ENCODE peak calls at places on chromosomes 5 and 9, in six cellular contexts. One of them, this sample, is unnamed.

GRCh38 chr5:81768960-81769452 is 18.1 kb upstream of the SSBP2 start:
- DNase-seq in chondrocyte: no peak
- DNase-seq in A549: peak
- DNase-seq in GM12865: no peak
- DNase-seq in kidney: no peak
- DNase-seq in tibial nerve: no peak
- DNase-seq in this sample: no peak

GRCh38 chr5:150489358-150490295 is 18.3 kb upstream of the NDST1 start:
- DNase-seq in chondrocyte: no peak
- DNase-seq in A549: no peak
- DNase-seq in GM12865: peak
- DNase-seq in kidney: no peak
- DNase-seq in tibial nerve: no peak
- DNase-seq in this sample: no peak

GRCh38 chr5:60740322-60740721 is 40.4 kb upstream of the DEPDC1B start:
- DNase-seq in chondrocyte: no peak
- DNase-seq in A549: no peak
- DNase-seq in GM12865: no peak
- DNase-seq in kidney: no peak
- DNase-seq in tibial nerve: no peak
- DNase-seq in this sample: no peak

GRCh38 chr9:18185196-18185595 is 288.8 kb upstream of the ADAMTSL1 start:
- DNase-seq in chondrocyte: no peak
- DNase-seq in A549: no peak
- DNase-seq in GM12865: no peak
- DNase-seq in kidney: no peak
- DNase-seq in tibial nerve: no peak
- DNase-seq in this sample: no peak

GRCh38 chr5:73321757-73322452 is 126.7 kb downstream of the FOXD1 start:
- DNase-seq in chondrocyte: no peak
- DNase-seq in A549: peak
- DNase-seq in GM12865: no peak
- DNase-seq in kidney: no peak
- DNase-seq in tibial nerve: no peak
- DNase-seq in this sample: no peak

GRCh38 chr5:132438931-132439330 is 51.6 kb downstream of the IRF1 start:
- DNase-seq in chondrocyte: no peak
- DNase-seq in A549: no peak
- DNase-seq in GM12865: no peak
- DNase-seq in kidney: no peak
- DNase-seq in tibial nerve: no peak
- DNase-seq in this sample: no peak

GRCh38 chr5:106006242-106006641 is 1664.5 kb downstream of the EFNA5 start:
- DNase-seq in chondrocyte: no peak
- DNase-seq in A549: no peak
- DNase-seq in GM12865: no peak
- DNase-seq in kidney: no peak
- DNase-seq in tibial nerve: no peak
- DNase-seq in this sample: no peak

GRCh38 chr9:17614246-17614645 is 35.4 kb downstream of the SH3GL2 start:
- DNase-seq in chondrocyte: no peak
- DNase-seq in A549: no peak
- DNase-seq in GM12865: no peak
- DNase-seq in kidney: no peak
- DNase-seq in tibial nerve: no peak
- DNase-seq in this sample: no peak

GRCh38 chr9:131382850-131383729 is 10.8 kb upstream of the PRRC2B start:
- DNase-seq in chondrocyte: no peak
- DNase-seq in A549: peak
- DNase-seq in GM12865: no peak
- DNase-seq in kidney: no peak
- DNase-seq in tibial nerve: no peak
- DNase-seq in this sample: no peak

GRCh38 chr5:128144491-128144890 is 60.9 kb downstream of the SLC12A2 start:
- DNase-seq in chondrocyte: no peak
- DNase-seq in A549: no peak
- DNase-seq in GM12865: no peak
- DNase-seq in kidney: no peak
- DNase-seq in tibial nerve: no peak
- DNase-seq in this sample: no peak

GRCh38 chr9:8857330-8858249 is 1058.0 kb upstream of the DMAC1 start:
- DNase-seq in chondrocyte: peak
- DNase-seq in A549: no peak
- DNase-seq in GM12865: no peak
- DNase-seq in kidney: peak
- DNase-seq in tibial nerve: peak
- DNase-seq in this sample: peak

GRCh38 chr5:112848116-112848811 is 12.8 kb upstream of the SRP19 start:
- DNase-seq in chondrocyte: no peak
- DNase-seq in A549: peak
- DNase-seq in GM12865: peak
- DNase-seq in kidney: no peak
- DNase-seq in tibial nerve: no peak
- DNase-seq in this sample: no peak

GRCh38 chr9:108396618-108397017 is 459.2 kb downstream of the ACTL7B start:
- DNase-seq in chondrocyte: no peak
- DNase-seq in A549: no peak
- DNase-seq in GM12865: no peak
- DNase-seq in kidney: no peak
- DNase-seq in tibial nerve: no peak
- DNase-seq in this sample: no peak

GRCh38 chr5:7420506-7421280 is 24.8 kb downstream of the ADCY2 start:
- DNase-seq in chondrocyte: no peak
- DNase-seq in A549: no peak
- DNase-seq in GM12865: no peak
- DNase-seq in kidney: no peak
- DNase-seq in tibial nerve: no peak
- DNase-seq in this sample: no peak

GRCh38 chr5:15621094-15621493 is 121.1 kb downstream of the FBXL7 start:
- DNase-seq in chondrocyte: no peak
- DNase-seq in A549: no peak
- DNase-seq in GM12865: no peak
- DNase-seq in kidney: no peak
- DNase-seq in tibial nerve: no peak
- DNase-seq in this sample: no peak

GRCh38 chr5:33303696-33304095 is 137.1 kb upstream of the TARS1 start:
- DNase-seq in chondrocyte: no peak
- DNase-seq in A549: no peak
- DNase-seq in GM12865: no peak
- DNase-seq in kidney: no peak
- DNase-seq in tibial nerve: no peak
- DNase-seq in this sample: no peak

GRCh38 chr5:33299621-33300208 is 141.1 kb upstream of the TARS1 start:
- DNase-seq in chondrocyte: no peak
- DNase-seq in A549: peak
- DNase-seq in GM12865: peak
- DNase-seq in kidney: no peak
- DNase-seq in tibial nerve: no peak
- DNase-seq in this sample: no peak

GRCh38 chr5:33300209-33300742 is 140.5 kb upstream of the TARS1 start:
- DNase-seq in chondrocyte: no peak
- DNase-seq in A549: no peak
- DNase-seq in GM12865: peak
- DNase-seq in kidney: no peak
- DNase-seq in tibial nerve: no peak
- DNase-seq in this sample: no peak

DNA sequence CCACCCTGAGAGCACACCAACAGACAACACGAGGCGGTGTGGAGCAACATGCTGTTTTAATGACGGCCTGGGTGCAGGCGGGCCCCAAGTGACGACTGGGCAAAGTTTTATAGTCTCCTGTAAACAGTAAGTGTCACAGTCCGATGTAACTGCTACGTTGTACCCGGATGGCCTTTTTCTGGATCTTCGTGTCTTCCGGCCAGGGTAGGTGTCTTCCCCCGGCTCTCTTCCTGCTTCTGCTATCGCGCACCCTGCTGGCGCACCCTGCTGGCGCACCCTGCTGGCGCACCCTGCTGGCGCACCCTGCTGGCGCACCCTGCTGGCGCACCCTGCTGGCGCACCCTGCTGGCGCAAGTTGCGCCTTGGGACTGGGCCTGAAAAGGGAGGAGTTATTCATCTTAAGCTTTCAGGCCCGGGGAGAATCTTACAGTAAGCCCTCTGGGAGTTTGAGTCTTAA is 143.0 kb upstream of the TARS1 start:
- DNase-seq in chondrocyte: peak
- DNase-seq in A549: no peak
- DNase-seq in GM12865: no peak
- DNase-seq in kidney: peak
- DNase-seq in tibial nerve: no peak
- DNase-seq in this sample: no peak
- TF ChIP-seq CTCF in chondrocyte: peak
- TF ChIP-seq CTCF in A549: peak
- TF ChIP-seq CTCF in GM12865: no peak
- TF ChIP-seq CTCF in kidney: no peak
- TF ChIP-seq CTCF in tibial nerve: no peak
- TF ChIP-seq CTCF in this sample: peak

GRCh38 chr5:178831049-178831448 is 28.7 kb upstream of the ZNF354B start:
- DNase-seq in chondrocyte: no peak
- DNase-seq in A549: no peak
- DNase-seq in GM12865: no peak
- DNase-seq in kidney: no peak
- DNase-seq in tibial nerve: no peak
- DNase-seq in this sample: no peak
- TF ChIP-seq CTCF in chondrocyte: no peak
- TF ChIP-seq CTCF in A549: no peak
- TF ChIP-seq CTCF in GM12865: no peak
- TF ChIP-seq CTCF in kidney: no peak
- TF ChIP-seq CTCF in tibial nerve: no peak
- TF ChIP-seq CTCF in this sample: peak

GRCh38 chr5:53337827-53338226 is 142.6 kb upstream of the FST start:
- DNase-seq in chondrocyte: no peak
- DNase-seq in A549: no peak
- DNase-seq in GM12865: no peak
- DNase-seq in kidney: no peak
- DNase-seq in tibial nerve: no peak
- DNase-seq in this sample: no peak

GRCh38 chr5:53331463-53331862 is 149.0 kb upstream of the FST start:
- DNase-seq in chondrocyte: no peak
- DNase-seq in A549: no peak
- DNase-seq in GM12865: no peak
- DNase-seq in kidney: no peak
- DNase-seq in tibial nerve: no peak
- DNase-seq in this sample: no peak

GRCh38 chr5:53334431-53334941 is 145.9 kb upstream of the FST start:
- DNase-seq in chondrocyte: no peak
- DNase-seq in A549: no peak
- DNase-seq in GM12865: no peak
- DNase-seq in kidney: no peak
- DNase-seq in tibial nerve: no peak
- DNase-seq in this sample: no peak

GRCh38 chr5:53333160-53333559 is 147.3 kb upstream of the FST start:
- DNase-seq in chondrocyte: no peak
- DNase-seq in A549: no peak
- DNase-seq in GM12865: no peak
- DNase-seq in kidney: no peak
- DNase-seq in tibial nerve: no peak
- DNase-seq in this sample: no peak

DNA sequence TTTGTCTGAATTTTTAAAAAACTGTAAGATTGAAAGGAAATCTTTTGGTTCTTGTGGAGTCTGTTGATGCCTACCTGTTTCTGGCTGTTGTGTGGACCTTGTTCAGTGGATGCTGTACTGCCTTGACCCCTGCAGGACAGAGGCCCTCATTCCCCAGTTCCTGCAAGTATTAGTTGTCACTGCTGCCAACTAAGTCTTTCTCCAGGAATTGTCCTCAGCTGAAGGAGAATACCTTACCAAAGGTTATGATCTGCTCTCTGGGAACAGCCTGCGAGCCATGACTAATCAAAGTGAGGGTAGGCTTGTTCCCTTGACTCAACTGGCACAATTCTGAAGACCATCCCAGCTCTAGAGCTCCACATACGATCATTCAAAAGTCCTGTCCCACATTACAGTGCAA is 145.3 kb upstream of the FST start:
- DNase-seq in chondrocyte: no peak
- DNase-seq in A549: no peak
- DNase-seq in GM12865: no peak
- DNase-seq in kidney: no peak
- DNase-seq in tibial nerve: no peak
- DNase-seq in this sample: no peak
- TF ChIP-seq CTCF in chondrocyte: peak
- TF ChIP-seq CTCF in A549: no peak
- TF ChIP-seq CTCF in GM12865: no peak
- TF ChIP-seq CTCF in kidney: no peak
- TF ChIP-seq CTCF in tibial nerve: no peak
- TF ChIP-seq CTCF in this sample: no peak

DNA sequence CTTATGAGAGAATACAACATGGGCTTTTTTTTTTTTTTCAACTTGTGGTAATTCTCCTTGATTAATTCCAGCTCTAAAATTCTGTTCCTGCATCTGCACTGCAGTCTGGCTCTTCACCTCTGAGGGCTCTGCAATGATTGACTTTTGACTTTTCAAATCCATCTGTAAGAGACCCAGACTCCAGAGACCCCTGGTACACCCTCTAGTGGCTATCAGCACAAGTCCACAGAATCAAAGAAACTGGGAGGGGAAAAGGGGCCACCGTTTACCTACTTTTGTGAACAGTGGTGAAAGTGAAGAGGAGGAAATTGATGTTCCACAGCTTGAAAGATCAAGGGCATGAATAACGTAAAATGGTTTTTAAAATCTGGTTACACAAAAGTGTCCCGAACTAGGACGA is 151.6 kb downstream of the SLIT3 start:
- DNase-seq in chondrocyte: no peak
- DNase-seq in A549: peak
- DNase-seq in GM12865: no peak
- DNase-seq in kidney: no peak
- DNase-seq in tibial nerve: no peak
- DNase-seq in this sample: peak
- TF ChIP-seq CTCF in chondrocyte: peak
- TF ChIP-seq CTCF in A549: peak
- TF ChIP-seq CTCF in GM12865: no peak
- TF ChIP-seq CTCF in kidney: no peak
- TF ChIP-seq CTCF in tibial nerve: no peak
- TF ChIP-seq CTCF in this sample: peak

GRCh38 chr9:124511426-124511840 is 4.2 kb upstream of the NR5A1 start:
- DNase-seq in chondrocyte: no peak
- DNase-seq in A549: no peak
- DNase-seq in GM12865: no peak
- DNase-seq in kidney: peak
- DNase-seq in tibial nerve: no peak
- DNase-seq in this sample: no peak
- TF ChIP-seq CTCF in chondrocyte: peak
- TF ChIP-seq CTCF in A549: no peak
- TF ChIP-seq CTCF in GM12865: no peak
- TF ChIP-seq CTCF in kidney: no peak
- TF ChIP-seq CTCF in tibial nerve: no peak
- TF ChIP-seq CTCF in this sample: no peak

This sample was measured in neural crest cell.